ENCODE peak calls at places on chromosomes 11 and 22, in seven cellular contexts. O, Z, C, E, G, Y and M are unnamed samples.

GRCh38 chr11:88418508-88418907 is 81.0 kb upstream of the CTSC start:
- DNase-seq in O (no peak), Z (no peak), C (no peak), E (no peak), G (no peak), Y (no peak), M (no peak)

GRCh38 chr11:77589521-77590193 is at the start of gene AQP11:
- DNase-seq in O (peak), Z (peak), C (peak), E (peak), G (peak), Y (peak), M (peak)

GRCh38 chr11:32333335-32333991 is 101.9 kb downstream of the WT1 start:
- DNase-seq in O (peak), Z (peak), C (peak), E (peak), G (peak), Y (peak), M (peak)

GRCh38 chr11:44241851-44242250 is 68.1 kb downstream of the ALX4 start:
- DNase-seq in O (no peak), Z (no peak), C (no peak), E (no peak), G (no peak), Y (no peak), M (no peak)

GRCh38 chr11:9735236-9735635 is 71.4 kb downstream of the SWAP70 start:
- DNase-seq in O (no peak), Z (no peak), C (no peak), E (no peak), G (peak), Y (no peak), M (no peak)

GRCh38 chr11:117265745-117266144 is 25.4 kb upstream of the BACE1-AS start:
- DNase-seq in O (no peak), Z (no peak), C (peak), E (no peak), G (no peak), Y (no peak), M (no peak)

GRCh38 chr11:126158054-126158791 is 53.2 kb downstream of the RPUSD4 start:
- DNase-seq in O (no peak), Z (no peak), C (no peak), E (no peak), G (no peak), Y (no peak), M (no peak)

GRCh38 chr11:35714882-35715612 is 52.5 kb downstream of the TRIM44 start:
- DNase-seq in O (no peak), Z (peak), C (peak), E (peak), G (no peak), Y (no peak), M (no peak)

GRCh38 chr11:26914968-26915367 is 78.9 kb upstream of the FIBIN start:
- DNase-seq in O (no peak), Z (no peak), C (peak), E (no peak), G (no peak), Y (no peak), M (no peak)

GRCh38 chr11:19920982-19921381 is 208.3 kb downstream of the NAV2 start:
- DNase-seq in O (no peak), Z (no peak), C (no peak), E (no peak), G (no peak), Y (no peak), M (no peak)

GRCh38 chr11:19918302-19919049 is 205.8 kb downstream of the NAV2 start:
- DNase-seq in O (no peak), Z (no peak), C (no peak), E (no peak), G (no peak), Y (no peak), M (no peak)

GRCh38 chr11:19917069-19917468 is 204.4 kb downstream of the NAV2 start:
- DNase-seq in O (no peak), Z (no peak), C (no peak), E (no peak), G (no peak), Y (no peak), M (no peak)

GRCh38 chr11:19921976-19922688 is 209.5 kb downstream of the NAV2 start:
- DNase-seq in O (no peak), Z (no peak), C (no peak), E (no peak), G (peak), Y (no peak), M (no peak)

GRCh38 chr11:19919050-19919561 is 206.5 kb downstream of the NAV2 start:
- DNase-seq in O (no peak), Z (peak), C (no peak), E (peak), G (peak), Y (no peak), M (no peak)
- H4K8ac ChIP-seq in O (no peak), Z (no peak), C (no peak), E (no peak), G (no peak), Y (peak), M (no peak)

GRCh38 chr22:49790912-49791311 is 36.8 kb downstream of the BRD1 start:
- DNase-seq in O (no peak), Z (no peak), C (no peak), E (no peak), G (no peak), Y (no peak), M (no peak)
- H3K4me2 ChIP-seq in O (no peak), Z (no peak), C (no peak), E (no peak), G (no peak), Y (no peak), M (no peak)

GRCh38 chr11:81345609-81346008 is 1388.1 kb downstream of the FAM181B start:
- DNase-seq in O (no peak), Z (no peak), C (peak), E (no peak), G (no peak), Y (no peak), M (no peak)
- H4K8ac ChIP-seq in O (no peak), Z (no peak), C (no peak), E (no peak), G (no peak), Y (no peak), M (no peak)

GRCh38 chr22:21688341-21688705 is 22.5 kb downstream of the PPIL2 start:
- DNase-seq in O (no peak), Z (no peak), C (no peak), E (no peak), G (no peak), Y (no peak), M (no peak)

GRCh38 chr22:21687685-21688259 is 22.0 kb downstream of the PPIL2 start:
- DNase-seq in O (no peak), Z (no peak), C (no peak), E (no peak), G (no peak), Y (no peak), M (no peak)

GRCh38 chr22:21691773-21692172 is 26.0 kb downstream of the PPIL2 start:
- DNase-seq in O (no peak), Z (no peak), C (no peak), E (no peak), G (no peak), Y (no peak), M (no peak)

GRCh38 chr22:21688706-21689381 is 23.0 kb downstream of the PPIL2 start:
- DNase-seq in O (no peak), Z (no peak), C (no peak), E (no peak), G (peak), Y (no peak), M (no peak)

DNA sequence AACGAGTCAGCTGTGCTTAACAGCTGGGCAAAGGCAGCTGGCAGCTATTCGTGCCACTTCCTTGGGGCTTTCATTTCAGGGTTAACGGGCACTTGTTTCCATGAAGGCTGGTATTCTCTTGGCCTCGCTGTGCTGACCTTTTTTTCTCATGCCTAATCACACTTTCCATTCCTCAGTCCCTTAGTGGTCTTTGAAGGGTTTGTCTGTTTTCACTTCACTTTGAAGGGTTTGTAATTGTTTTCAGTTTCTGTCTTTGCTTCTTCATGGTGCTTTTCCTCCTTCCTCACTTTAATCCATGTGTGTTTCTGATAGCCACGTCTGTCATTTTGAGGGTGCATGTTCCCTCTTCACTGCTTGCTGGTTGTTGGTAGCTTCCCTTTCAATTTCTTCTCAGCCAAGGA is 24.6 kb downstream of the PPIL2 start:
- DNase-seq in O (no peak), Z (no peak), C (no peak), E (no peak), G (no peak), Y (no peak), M (no peak)
- H3K4me2 ChIP-seq in O (no peak), Z (no peak), C (no peak), E (no peak), G (no peak), Y (no peak), M (no peak)

GRCh38 chr22:24986816-24987215 is 34.3 kb downstream of the KIAA1671 start:
- DNase-seq in O (no peak), Z (no peak), C (no peak), E (no peak), G (no peak), Y (no peak), M (no peak)
- H4K8ac ChIP-seq in O (no peak), Z (no peak), C (no peak), E (no peak), G (no peak), Y (no peak), M (no peak)

GRCh38 chr11:78952866-78953265 is 378.2 kb upstream of the NARS2 start:
- DNase-seq in O (no peak), Z (no peak), C (no peak), E (no peak), G (no peak), Y (no peak), M (no peak)
- H3K4me2 ChIP-seq in O (no peak), Z (no peak), C (no peak), E (no peak), G (no peak), Y (no peak), M (no peak)

DNA sequence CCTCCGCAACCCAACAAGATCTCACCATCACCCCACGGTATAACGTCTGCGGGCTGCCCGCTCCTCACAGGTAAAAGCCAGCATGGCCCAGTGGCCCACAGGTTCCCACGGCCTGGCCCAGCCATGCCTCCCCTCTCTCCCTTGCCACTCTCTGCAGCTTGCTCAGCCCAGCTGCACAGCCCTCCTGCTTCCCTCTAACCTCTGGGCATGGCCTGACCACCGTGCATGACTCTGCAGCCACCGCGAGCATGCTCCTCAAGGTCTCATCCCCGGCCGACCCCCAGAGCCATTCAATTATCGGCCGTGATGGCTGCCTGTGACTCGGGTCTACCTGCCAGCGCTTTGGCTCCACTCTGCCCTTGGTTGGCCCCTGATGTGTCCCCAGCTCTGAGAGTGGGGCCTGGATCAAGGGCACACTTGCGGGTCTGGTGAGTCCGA is 185.5 kb downstream of the CTTN start:
- DNase-seq in O (no peak), Z (no peak), C (no peak), E (no peak), G (no peak), Y (no peak), M (no peak)
- H4K8ac ChIP-seq in O (no peak), Z (no peak), C (no peak), E (no peak), G (no peak), Y (no peak), M (peak)